ENCODE peak calls at places on chromosomes 16 and 17, in nine cellular contexts. One of them, this sample, is unnamed.
A peak's percentile ranks its signal among the peaks of the same experiment; 100 is the strongest.

GRCh38 chr17:56681561-56682266 is 88.2 kb downstream of the NOG start:
- DNase-seq in occipital lobe: no peak
- DNase-seq in HCT116: peak; percentile 53
- DNase-seq in T-cell: no peak
- DNase-seq in bronchial epithelial cell: peak; percentile 93
- DNase-seq in nucleus accumbens: no peak
- DNase-seq in epithelial cell of prostate: peak; percentile 54
- DNase-seq in heart right ventricle: no peak
- DNase-seq in H9: no peak
- DNase-seq in this sample: peak; percentile 96

GRCh38 chr16:8407351-8407750 is 183.0 kb downstream of the TMEM114 start:
- DNase-seq in H9: no peak
- DNase-seq in heart right ventricle: no peak
- DNase-seq in occipital lobe: no peak
- DNase-seq in bronchial epithelial cell: no peak
- DNase-seq in epithelial cell of prostate: no peak
- DNase-seq in HCT116: no peak
- DNase-seq in T-cell: no peak
- DNase-seq in nucleus accumbens: no peak
- DNase-seq in this sample: no peak

GRCh38 chr17:32116937-32117336 is 25.4 kb upstream of the RHOT1 start:
- DNase-seq in T-cell: no peak
- DNase-seq in epithelial cell of prostate: no peak
- DNase-seq in H9: no peak
- DNase-seq in bronchial epithelial cell: no peak
- DNase-seq in HCT116: no peak
- DNase-seq in occipital lobe: no peak
- DNase-seq in nucleus accumbens: no peak
- DNase-seq in heart right ventricle: no peak
- DNase-seq in this sample: no peak

GRCh38 chr17:12693640-12694039 is 27.9 kb downstream of the MYOCD start:
- DNase-seq in epithelial cell of prostate: no peak
- DNase-seq in bronchial epithelial cell: no peak
- DNase-seq in nucleus accumbens: no peak
- DNase-seq in T-cell: no peak
- DNase-seq in occipital lobe: no peak
- DNase-seq in heart right ventricle: no peak
- DNase-seq in HCT116: no peak
- DNase-seq in H9: no peak
- DNase-seq in this sample: peak; percentile 4

GRCh38 chr17:67366193-67367157 is at the start of gene PSMD12:
- DNase-seq in H9: peak; percentile 95
- DNase-seq in bronchial epithelial cell: peak; percentile 62
- DNase-seq in heart right ventricle: peak; percentile 94
- DNase-seq in occipital lobe: peak; percentile 91
- DNase-seq in HCT116: peak; percentile 89
- DNase-seq in nucleus accumbens: peak; percentile 94
- DNase-seq in epithelial cell of prostate: no peak
- DNase-seq in T-cell: peak; percentile 90
- DNase-seq in this sample: peak; percentile 51

GRCh38 chr17:81244358-81245023 is 5.4 kb downstream of the NDUFAF8 start:
- DNase-seq in bronchial epithelial cell: no peak
- DNase-seq in heart right ventricle: no peak
- DNase-seq in T-cell: no peak
- DNase-seq in occipital lobe: no peak
- DNase-seq in nucleus accumbens: no peak
- DNase-seq in H9: no peak
- DNase-seq in epithelial cell of prostate: no peak
- DNase-seq in HCT116: no peak
- DNase-seq in this sample: no peak

GRCh38 chr17:27241346-27241946 is 52.5 kb upstream of the WSB1 start:
- DNase-seq in heart right ventricle: no peak
- DNase-seq in occipital lobe: no peak
- DNase-seq in epithelial cell of prostate: peak; percentile 87
- DNase-seq in HCT116: peak; percentile 41
- DNase-seq in nucleus accumbens: peak; percentile 4
- DNase-seq in H9: peak; percentile 44
- DNase-seq in bronchial epithelial cell: peak; percentile 97
- DNase-seq in T-cell: no peak
- DNase-seq in this sample: peak; percentile 95

GRCh38 chr17:28404812-28405570 is 1.0 kb downstream of the SLC46A1 start:
- DNase-seq in nucleus accumbens: no peak
- DNase-seq in heart right ventricle: no peak
- DNase-seq in H9: peak; percentile 60
- DNase-seq in bronchial epithelial cell: no peak
- DNase-seq in epithelial cell of prostate: no peak
- DNase-seq in HCT116: no peak
- DNase-seq in T-cell: no peak
- DNase-seq in occipital lobe: no peak
- DNase-seq in this sample: no peak

GRCh38 chr16:23432176-23433128 is 20.5 kb downstream of the COG7 start:
- DNase-seq in T-cell: no peak
- DNase-seq in occipital lobe: no peak
- DNase-seq in bronchial epithelial cell: peak; percentile 14
- DNase-seq in H9: no peak
- DNase-seq in HCT116: no peak
- DNase-seq in epithelial cell of prostate: no peak
- DNase-seq in nucleus accumbens: no peak
- DNase-seq in heart right ventricle: no peak
- DNase-seq in this sample: no peak

GRCh38 chr17:77853208-77853977 is 105.1 kb upstream of the TNRC6C start:
- DNase-seq in nucleus accumbens: no peak
- DNase-seq in bronchial epithelial cell: no peak
- DNase-seq in H9: no peak
- DNase-seq in HCT116: no peak
- DNase-seq in occipital lobe: no peak
- DNase-seq in T-cell: no peak
- DNase-seq in heart right ventricle: no peak
- DNase-seq in epithelial cell of prostate: no peak
- DNase-seq in this sample: no peak

GRCh38 chr16:68724797-68725196 is 12.3 kb upstream of the CDH1 start:
- DNase-seq in heart right ventricle: no peak
- DNase-seq in HCT116: no peak
- DNase-seq in H9: no peak
- DNase-seq in bronchial epithelial cell: no peak
- DNase-seq in nucleus accumbens: no peak
- DNase-seq in epithelial cell of prostate: no peak
- DNase-seq in occipital lobe: no peak
- DNase-seq in T-cell: no peak
- DNase-seq in this sample: no peak

GRCh38 chr17:70776446-70776845 is 607.1 kb downstream of the KCNJ2 start:
- DNase-seq in epithelial cell of prostate: no peak
- DNase-seq in T-cell: no peak
- DNase-seq in nucleus accumbens: no peak
- DNase-seq in occipital lobe: no peak
- DNase-seq in H9: no peak
- DNase-seq in HCT116: no peak
- DNase-seq in heart right ventricle: no peak
- DNase-seq in bronchial epithelial cell: no peak
- DNase-seq in this sample: no peak

GRCh38 chr17:72565006-72565405 is 444.2 kb downstream of the SOX9 start:
- DNase-seq in H9: no peak
- DNase-seq in nucleus accumbens: no peak
- DNase-seq in bronchial epithelial cell: no peak
- DNase-seq in occipital lobe: no peak
- DNase-seq in T-cell: no peak
- DNase-seq in HCT116: no peak
- DNase-seq in epithelial cell of prostate: no peak
- DNase-seq in heart right ventricle: no peak
- DNase-seq in this sample: no peak

GRCh38 chr16:70691223-70692129 is 5.6 kb upstream of the MTSS2 start:
- DNase-seq in bronchial epithelial cell: no peak
- DNase-seq in T-cell: no peak
- DNase-seq in H9: no peak
- DNase-seq in HCT116: no peak
- DNase-seq in epithelial cell of prostate: no peak
- DNase-seq in occipital lobe: peak; percentile 85
- DNase-seq in nucleus accumbens: peak; percentile 88
- DNase-seq in heart right ventricle: peak; percentile 88
- DNase-seq in this sample: no peak

GRCh38 chr17:32007463-32008298 is 498 bp downstream of the LRRC37B start:
- DNase-seq in epithelial cell of prostate: no peak
- DNase-seq in HCT116: no peak
- DNase-seq in H9: peak; percentile 64
- DNase-seq in bronchial epithelial cell: peak; percentile 20
- DNase-seq in T-cell: peak; percentile 47
- DNase-seq in heart right ventricle: peak; percentile 15
- DNase-seq in occipital lobe: peak; percentile 59
- DNase-seq in nucleus accumbens: peak; percentile 48
- DNase-seq in this sample: no peak

GRCh38 chr16:50666658-50667496 is 14.2 kb downstream of the SNX20 start:
- DNase-seq in bronchial epithelial cell: no peak
- DNase-seq in epithelial cell of prostate: no peak
- DNase-seq in T-cell: peak; percentile 28
- DNase-seq in H9: peak; percentile 69
- DNase-seq in nucleus accumbens: no peak
- DNase-seq in HCT116: no peak
- DNase-seq in occipital lobe: no peak
- DNase-seq in heart right ventricle: no peak
- DNase-seq in this sample: no peak

GRCh38 chr17:66299721-66300120 is 2.7 kb upstream of the PRKCA start:
- DNase-seq in bronchial epithelial cell: no peak
- DNase-seq in HCT116: no peak
- DNase-seq in occipital lobe: no peak
- DNase-seq in heart right ventricle: no peak
- DNase-seq in nucleus accumbens: no peak
- DNase-seq in T-cell: no peak
- DNase-seq in epithelial cell of prostate: no peak
- DNase-seq in H9: no peak
- DNase-seq in this sample: no peak

GRCh38 chr16:86354641-86355040 is 155.7 kb upstream of the FOXF1 start:
- DNase-seq in H9: no peak
- DNase-seq in heart right ventricle: no peak
- DNase-seq in nucleus accumbens: no peak
- DNase-seq in epithelial cell of prostate: no peak
- DNase-seq in T-cell: no peak
- DNase-seq in HCT116: no peak
- DNase-seq in bronchial epithelial cell: no peak
- DNase-seq in occipital lobe: no peak
- DNase-seq in this sample: no peak

GRCh38 chr17:746181-746580 is 5.9 kb downstream of the GEMIN4 start:
- DNase-seq in H9: no peak
- DNase-seq in nucleus accumbens: no peak
- DNase-seq in occipital lobe: no peak
- DNase-seq in bronchial epithelial cell: no peak
- DNase-seq in heart right ventricle: no peak
- DNase-seq in HCT116: no peak
- DNase-seq in T-cell: no peak
- DNase-seq in epithelial cell of prostate: no peak
- DNase-seq in this sample: no peak

GRCh38 chr17:77449908-77450741 is 309.4 kb downstream of the SEC14L1 start:
- DNase-seq in nucleus accumbens: peak; percentile 75
- DNase-seq in heart right ventricle: peak; percentile 83
- DNase-seq in bronchial epithelial cell: peak; percentile 44
- DNase-seq in H9: peak; percentile 84
- DNase-seq in epithelial cell of prostate: no peak
- DNase-seq in T-cell: no peak
- DNase-seq in HCT116: no peak
- DNase-seq in occipital lobe: peak; percentile 78
- DNase-seq in this sample: no peak

GRCh38 chr17:33531311-33531710 is 238.2 kb upstream of the ASIC2 start:
- DNase-seq in H9: no peak
- DNase-seq in nucleus accumbens: no peak
- DNase-seq in HCT116: no peak
- DNase-seq in T-cell: no peak
- DNase-seq in heart right ventricle: no peak
- DNase-seq in bronchial epithelial cell: no peak
- DNase-seq in epithelial cell of prostate: no peak
- DNase-seq in occipital lobe: no peak
- DNase-seq in this sample: no peak

GRCh38 chr16:55324491-55325447 is 766 bp downstream of the IRX6 start:
- DNase-seq in bronchial epithelial cell: no peak
- DNase-seq in nucleus accumbens: no peak
- DNase-seq in HCT116: no peak
- DNase-seq in occipital lobe: no peak
- DNase-seq in epithelial cell of prostate: no peak
- DNase-seq in heart right ventricle: peak; percentile 56
- DNase-seq in T-cell: no peak
- DNase-seq in H9: peak; percentile 49
- DNase-seq in this sample: no peak

GRCh38 chr17:60964160-60964559 is 286.5 kb downstream of the BCAS3 start:
- DNase-seq in occipital lobe: no peak
- DNase-seq in H9: no peak
- DNase-seq in heart right ventricle: no peak
- DNase-seq in nucleus accumbens: no peak
- DNase-seq in bronchial epithelial cell: no peak
- DNase-seq in epithelial cell of prostate: no peak
- DNase-seq in T-cell: no peak
- DNase-seq in HCT116: no peak
- DNase-seq in this sample: no peak

GRCh38 chr16:67305216-67306071 is 21.1 kb downstream of the KCTD19 start:
- DNase-seq in T-cell: no peak
- DNase-seq in H9: no peak
- DNase-seq in bronchial epithelial cell: no peak
- DNase-seq in epithelial cell of prostate: no peak
- DNase-seq in HCT116: no peak
- DNase-seq in heart right ventricle: no peak
- DNase-seq in nucleus accumbens: no peak
- DNase-seq in occipital lobe: no peak
- DNase-seq in this sample: no peak